ENCODE peak calls at places on chromosome 17, in five cellular contexts. One of them, this sample, is unnamed.
A peak's percentile ranks its signal among the peaks of the same experiment; 100 is the strongest.

GRCh38 chr17:80372922-80373570 is 41.9 kb upstream of the ENDOV start:
- DNase-seq in A549: no peak
- DNase-seq in body of pancreas: no peak
- DNase-seq in gastrocnemius medialis: no peak
- DNase-seq in colonic mucosa: no peak
- DNase-seq in this sample: no peak

GRCh38 chr17:57530508-57530907 is 214.6 kb downstream of the CCDC182 start:
- DNase-seq in A549: no peak
- DNase-seq in body of pancreas: no peak
- DNase-seq in gastrocnemius medialis: no peak
- DNase-seq in colonic mucosa: no peak
- DNase-seq in this sample: no peak

GRCh38 chr17:11511696-11512095 is 86.6 kb upstream of the DNAH9 start:
- DNase-seq in A549: no peak
- DNase-seq in body of pancreas: peak; percentile 72
- DNase-seq in gastrocnemius medialis: no peak
- DNase-seq in colonic mucosa: peak; percentile 46
- DNase-seq in this sample: no peak

GRCh38 chr17:36816214-36816613 is 121.1 kb upstream of the LHX1 start:
- DNase-seq in A549: no peak
- DNase-seq in body of pancreas: no peak
- DNase-seq in gastrocnemius medialis: no peak
- DNase-seq in colonic mucosa: no peak
- DNase-seq in this sample: no peak

GRCh38 chr17:33227911-33228310 is 65.2 kb downstream of the ASIC2 start:
- DNase-seq in A549: no peak
- DNase-seq in body of pancreas: no peak
- DNase-seq in gastrocnemius medialis: no peak
- DNase-seq in colonic mucosa: no peak
- DNase-seq in this sample: no peak

GRCh38 chr17:81328489-81328888 is 33.4 kb upstream of the SLC38A10 start:
- DNase-seq in A549: no peak
- DNase-seq in body of pancreas: no peak
- DNase-seq in gastrocnemius medialis: peak; percentile 87
- DNase-seq in colonic mucosa: no peak
- DNase-seq in this sample: no peak

GRCh38 chr17:10115536-10115932 is 82.9 kb downstream of the GAS7 start:
- DNase-seq in A549: no peak
- DNase-seq in body of pancreas: no peak
- DNase-seq in gastrocnemius medialis: no peak
- DNase-seq in colonic mucosa: no peak
- DNase-seq in this sample: no peak

GRCh38 chr17:2883544-2884203 is 87.4 kb downstream of the RAP1GAP2 start:
- DNase-seq in A549: peak; percentile 84
- DNase-seq in body of pancreas: peak; percentile 76
- DNase-seq in gastrocnemius medialis: no peak
- DNase-seq in colonic mucosa: no peak
- DNase-seq in this sample: no peak

GRCh38 chr17:65055708-65056638 is 567 bp downstream of the GNA13 start:
- DNase-seq in A549: peak; percentile 73
- DNase-seq in body of pancreas: peak; percentile 56
- DNase-seq in gastrocnemius medialis: peak; percentile 79
- DNase-seq in colonic mucosa: peak; percentile 68
- DNase-seq in this sample: peak; percentile 68

GRCh38 chr17:80633197-80633596 is 88.6 kb downstream of the RPTOR start:
- DNase-seq in A549: no peak
- DNase-seq in body of pancreas: no peak
- DNase-seq in gastrocnemius medialis: no peak
- DNase-seq in colonic mucosa: no peak
- DNase-seq in this sample: no peak

GRCh38 chr17:45019177-45019711 is 32.2 kb downstream of the DCAKD start:
- DNase-seq in A549: peak; percentile 71
- DNase-seq in body of pancreas: peak; percentile 55
- DNase-seq in gastrocnemius medialis: peak; percentile 21
- DNase-seq in colonic mucosa: peak; percentile 32
- DNase-seq in this sample: no peak
- TF ChIP-seq CTCF in A549: peak; percentile 95
- TF ChIP-seq CTCF in body of pancreas: peak; percentile 26
- TF ChIP-seq CTCF in gastrocnemius medialis: peak; percentile 43
- TF ChIP-seq CTCF in colonic mucosa: peak; percentile 13
- TF ChIP-seq CTCF in this sample: peak; percentile 10

GRCh38 chr17:44604149-44605115 is 47.1 kb downstream of the FZD2 start:
- DNase-seq in A549: no peak
- DNase-seq in body of pancreas: no peak
- DNase-seq in gastrocnemius medialis: no peak
- DNase-seq in colonic mucosa: no peak
- DNase-seq in this sample: no peak
- H3K27ac ChIP-seq in A549: no peak overlapping the region
- H3K27ac ChIP-seq in body of pancreas: no peak overlapping the region
- H3K27ac ChIP-seq in gastrocnemius medialis: no peak overlapping the region
- H3K27ac ChIP-seq in colonic mucosa: no peak overlapping the region
- H3K27ac ChIP-seq in this sample: no peak overlapping the region

DNA sequence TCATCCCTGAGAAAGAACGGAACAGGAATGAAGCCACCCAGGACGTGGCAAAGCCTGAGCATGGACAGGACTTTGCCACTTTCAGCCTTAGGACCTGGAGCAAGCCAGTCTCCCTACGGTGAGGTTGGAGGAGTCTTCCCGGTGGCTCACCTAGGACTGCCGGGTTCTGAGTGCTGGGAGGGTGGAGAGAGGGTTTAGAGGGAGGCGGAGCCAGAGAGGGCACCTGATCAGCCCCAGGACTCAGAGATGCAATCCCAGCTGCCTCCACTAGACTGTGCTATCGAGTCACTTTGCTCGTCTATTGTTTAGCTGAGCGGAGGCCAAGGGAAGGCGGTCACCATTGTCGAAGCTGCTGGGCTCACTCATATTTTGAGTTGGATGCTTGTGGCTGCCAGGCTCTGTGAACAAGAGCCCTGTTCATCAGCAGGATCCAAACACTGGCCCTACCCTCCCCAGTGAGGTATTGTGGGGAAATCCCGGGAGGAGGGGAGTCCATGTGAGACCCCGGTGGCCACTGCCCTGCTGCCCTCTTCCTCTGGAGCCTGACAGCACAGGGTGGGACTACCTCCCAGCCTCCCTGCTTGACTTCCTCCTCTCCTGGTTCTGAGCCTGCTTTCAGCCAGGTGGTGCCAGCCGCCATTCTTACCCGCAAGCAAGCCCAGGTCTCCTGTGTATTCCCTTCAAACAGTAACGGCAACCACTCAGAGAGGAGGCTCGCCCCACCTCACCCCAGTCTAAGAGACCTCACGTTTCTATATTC is 7.0 kb downstream of the KRT14 start:
- DNase-seq in A549: peak; percentile 98
- DNase-seq in body of pancreas: peak; percentile 92
- DNase-seq in gastrocnemius medialis: peak; percentile 47
- DNase-seq in colonic mucosa: peak; percentile 95
- DNase-seq in this sample: peak; percentile 85
- TF ChIP-seq CTCF in A549: peak; percentile 69
- TF ChIP-seq CTCF in body of pancreas: peak; percentile 91
- TF ChIP-seq CTCF in gastrocnemius medialis: peak; percentile 31
- TF ChIP-seq CTCF in colonic mucosa: peak; percentile 82
- TF ChIP-seq CTCF in this sample: peak; percentile 42

DNA sequence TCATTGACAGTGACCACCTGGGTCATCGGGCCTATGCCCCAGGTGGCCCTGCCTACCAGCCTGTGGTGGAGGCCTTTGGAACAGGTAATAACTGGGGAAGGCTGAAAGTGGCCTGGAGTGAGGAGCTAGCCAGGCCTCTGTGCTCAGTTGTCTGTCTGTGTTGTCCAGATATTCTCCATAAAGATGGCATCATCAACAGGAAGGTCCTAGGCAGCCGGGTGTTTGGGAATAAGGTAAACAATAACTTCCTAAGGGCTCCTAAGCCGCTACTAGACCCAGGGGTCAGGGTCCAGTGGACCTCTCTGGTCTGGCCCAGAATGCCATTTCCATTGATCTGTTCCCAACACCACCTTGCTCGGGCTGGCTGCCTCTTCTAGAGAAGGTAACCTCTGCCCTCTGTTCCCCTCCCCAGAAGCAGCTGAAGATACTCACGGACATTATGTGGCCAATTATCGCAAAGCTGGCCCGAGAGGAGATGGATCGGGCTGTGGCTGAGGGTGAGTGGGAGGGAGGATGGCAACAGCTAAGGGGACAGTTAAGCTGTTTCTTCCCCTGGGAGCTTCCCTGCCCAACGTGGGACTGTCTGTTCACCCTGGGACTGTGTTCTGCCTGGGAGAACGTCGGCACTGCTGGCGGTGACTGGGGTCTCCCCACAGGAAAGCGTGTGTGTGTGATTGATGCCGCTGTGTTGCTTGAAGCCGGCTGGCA is 1.9 kb upstream of the MLX start:
- DNase-seq in A549: no peak
- DNase-seq in body of pancreas: no peak
- DNase-seq in gastrocnemius medialis: no peak
- DNase-seq in colonic mucosa: no peak
- DNase-seq in this sample: no peak
- H3K27ac ChIP-seq in A549: no peak overlapping the region
- H3K27ac ChIP-seq in body of pancreas: peak overlapping the region; percentile 85
- H3K27ac ChIP-seq in gastrocnemius medialis: no peak overlapping the region
- H3K27ac ChIP-seq in colonic mucosa: no peak overlapping the region
- H3K27ac ChIP-seq in this sample: no peak overlapping the region

DNA sequence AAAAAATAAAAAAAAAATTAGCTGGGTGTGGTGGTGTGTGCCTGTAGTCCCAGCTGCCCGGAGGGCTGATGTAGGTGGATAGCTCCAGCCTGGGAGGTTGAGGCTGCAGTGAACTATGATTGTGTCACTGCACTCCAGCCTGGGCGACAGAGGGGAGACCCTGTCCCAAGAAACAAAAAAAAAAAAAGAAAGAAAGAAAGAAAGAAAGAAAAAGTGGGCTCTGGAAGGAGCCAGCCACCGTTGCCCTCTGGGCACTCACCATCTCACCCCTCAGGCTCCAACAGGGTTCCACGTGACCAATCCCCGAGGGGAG is 87.3 kb upstream of the TOB1 start:
- DNase-seq in A549: no peak
- DNase-seq in body of pancreas: no peak
- DNase-seq in gastrocnemius medialis: no peak
- DNase-seq in colonic mucosa: no peak
- DNase-seq in this sample: no peak
- TF ChIP-seq CTCF in A549: no peak
- TF ChIP-seq CTCF in body of pancreas: no peak
- TF ChIP-seq CTCF in gastrocnemius medialis: no peak
- TF ChIP-seq CTCF in colonic mucosa: no peak
- TF ChIP-seq CTCF in this sample: no peak

GRCh38 chr17:491086-492014 is 138.7 kb upstream of the RPH3AL start:
- DNase-seq in A549: peak; percentile 41
- DNase-seq in body of pancreas: peak; percentile 51
- DNase-seq in gastrocnemius medialis: no peak
- DNase-seq in colonic mucosa: peak; percentile 30
- DNase-seq in this sample: peak; percentile 35
- H3K27ac ChIP-seq in A549: peak overlapping the region; percentile 63
- H3K27ac ChIP-seq in body of pancreas: no peak overlapping the region
- H3K27ac ChIP-seq in gastrocnemius medialis: peak overlapping the region; percentile 53
- H3K27ac ChIP-seq in colonic mucosa: no peak overlapping the region
- H3K27ac ChIP-seq in this sample: peak overlapping the region; percentile 73

DNA sequence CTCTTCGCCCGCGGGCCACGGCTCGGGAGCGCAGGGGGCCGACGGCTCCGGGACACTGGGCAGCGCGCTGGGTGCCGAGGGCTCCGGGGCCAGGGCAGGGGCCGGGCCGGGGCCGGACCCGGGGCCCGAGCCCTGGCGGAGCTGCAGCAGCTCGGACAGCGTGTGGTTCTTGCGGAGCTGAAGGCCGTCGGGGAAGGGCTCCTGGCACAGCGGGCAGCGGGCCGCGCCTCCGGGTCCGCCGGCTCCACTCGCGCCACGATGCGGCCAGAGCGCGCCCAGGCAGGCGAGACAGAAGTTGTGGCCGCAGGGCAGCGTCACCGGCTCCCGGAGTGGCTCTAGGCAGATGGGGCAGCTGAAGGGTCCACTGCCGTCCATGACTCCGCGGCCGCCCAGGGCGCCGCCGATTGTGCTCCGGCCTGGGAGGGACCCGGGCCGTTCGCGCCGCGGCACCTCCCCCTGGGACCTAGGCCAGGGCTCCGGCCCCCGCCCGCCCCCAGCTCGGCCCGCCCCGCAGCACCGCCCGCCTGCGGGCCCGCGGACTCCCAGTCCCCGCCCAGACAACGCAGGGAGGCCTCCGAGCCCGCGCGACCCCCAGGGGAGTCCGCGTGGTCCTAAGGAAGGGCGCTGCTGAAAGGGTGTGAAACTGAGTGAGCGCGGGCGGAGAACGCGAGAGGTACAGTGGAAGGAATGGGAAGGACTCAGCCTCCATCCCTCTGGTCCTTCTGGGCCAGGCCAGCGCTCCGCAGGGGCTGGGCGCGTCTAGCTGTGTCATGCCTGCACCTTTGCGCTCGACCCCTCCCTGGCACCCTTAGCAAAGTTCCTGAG is at the start of gene TRIM47:
- DNase-seq in A549: peak; percentile 75
- DNase-seq in body of pancreas: peak; percentile 56
- DNase-seq in gastrocnemius medialis: peak; percentile 48
- DNase-seq in colonic mucosa: peak; percentile 78
- DNase-seq in this sample: peak; percentile 68
- TF ChIP-seq CTCF in A549: peak; percentile 15
- TF ChIP-seq CTCF in body of pancreas: peak; percentile 41
- TF ChIP-seq CTCF in gastrocnemius medialis: no peak
- TF ChIP-seq CTCF in colonic mucosa: no peak
- TF ChIP-seq CTCF in this sample: no peak

This sample was measured in lung.